ENCODE peak calls at places on chromosomes 6 and 20, in eight cellular contexts. Q, D, N, T, R, O, V and I are unnamed samples.

GRCh38 chr20:50187403-50188051 is 3.1 kb upstream of the CEBPB start:
- DNase-seq in Q (peak; percentile 28), D (peak; percentile 59), N (peak; percentile 78), T (peak; percentile 87), R (no peak), O (no peak), V (peak; percentile 77), I (no peak)

GRCh38 chr6:90343581-90343980 is 46.9 kb upstream of the BACH2 start:
- DNase-seq in Q (no peak), D (no peak), N (no peak), T (no peak), R (no peak), O (peak; percentile 10), V (no peak), I (no peak)

GRCh38 chr6:16239798-16240123 is 1.4 kb downstream of the GMPR start:
- DNase-seq in Q (no peak), D (no peak), N (no peak), T (peak; percentile 81), R (no peak), O (peak; percentile 86), V (no peak), I (peak; percentile 20)

GRCh38 chr6:42988486-42989020 is 4.2 kb downstream of the PPP2R5D start:
- DNase-seq in Q (peak; percentile 11), D (no peak), N (no peak), T (no peak), R (peak; percentile 17), O (no peak), V (no peak), I (no peak)

GRCh38 chr6:153150400-153150766 is 19.3 kb upstream of the RGS17 start:
- DNase-seq in Q (no peak), D (no peak), N (no peak), T (no peak), R (no peak), O (no peak), V (no peak), I (no peak)

GRCh38 chr20:59385461-59385860 is 85.0 kb downstream of the EDN3 start:
- DNase-seq in Q (no peak), D (no peak), N (no peak), T (no peak), R (no peak), O (no peak), V (no peak), I (no peak)

GRCh38 chr6:27512525-27512924 is 39.6 kb upstream of the ZNF184 start:
- DNase-seq in Q (no peak), D (no peak), N (no peak), T (no peak), R (no peak), O (no peak), V (no peak), I (no peak)

GRCh38 chr6:41437604-41438003 is 102.2 kb downstream of the NCR2 start:
- DNase-seq in Q (no peak), D (no peak), N (no peak), T (no peak), R (no peak), O (no peak), V (no peak), I (no peak)

GRCh38 chr6:33091957-33092356 is 16.2 kb downstream of the HLA-DPB1 start:
- DNase-seq in Q (peak; percentile 40), D (peak; percentile 51), N (peak; percentile 55), T (no peak), R (no peak), O (peak; percentile 8), V (no peak), I (peak; percentile 57)

GRCh38 chr6:87971605-87972262 is 75.9 kb upstream of the SPACA1 start:
- DNase-seq in Q (no peak), D (no peak), N (no peak), T (no peak), R (no peak), O (no peak), V (no peak), I (no peak)

GRCh38 chr6:41799517-41799916 is 12.0 kb downstream of the TOMM6 start:
- DNase-seq in Q (no peak), D (no peak), N (no peak), T (no peak), R (no peak), O (no peak), V (no peak), I (no peak)

GRCh38 chr6:74964871-74965441 is 240.9 kb downstream of the COL12A1 start:
- DNase-seq in Q (no peak), D (no peak), N (no peak), T (no peak), R (no peak), O (no peak), V (no peak), I (no peak)

GRCh38 chr20:15759546-15760216 is 813.6 kb downstream of the KIF16B start:
- DNase-seq in Q (no peak), D (no peak), N (no peak), T (no peak), R (no peak), O (no peak), V (no peak), I (no peak)
- H3K4me3 ChIP-seq in Q (no peak overlapping the region), D (no peak overlapping the region), N (no peak overlapping the region), T (no peak overlapping the region), R (no peak overlapping the region), O (no peak overlapping the region), V (no peak overlapping the region), I (no peak overlapping the region)

GRCh38 chr6:156778615-156779205 is 1.5 kb downstream of the ARID1B start:
- DNase-seq in Q (peak; percentile 62), D (peak; percentile 65), N (peak; percentile 52), T (peak; percentile 72), R (peak; percentile 71), O (no peak), V (peak; percentile 60), I (peak; percentile 41)

GRCh38 chr6:156777866-156778614 is 862 bp downstream of the ARID1B start:
- DNase-seq in Q (peak; percentile 66), D (peak; percentile 47), N (peak; percentile 61), T (peak; percentile 71), R (peak; percentile 49), O (no peak), V (peak; percentile 39), I (peak; percentile 59)

GRCh38 chr6:156780117-156780641 is 3.0 kb downstream of the ARID1B start:
- DNase-seq in Q (peak; percentile 52), D (peak; percentile 63), N (peak; percentile 88), T (peak; percentile 74), R (no peak), O (peak; percentile 70), V (peak; percentile 43), I (peak; percentile 86)

GRCh38 chr6:156780962-156781705 is 4.0 kb downstream of the ARID1B start:
- DNase-seq in Q (no peak), D (no peak), N (no peak), T (no peak), R (no peak), O (no peak), V (no peak), I (no peak)

DNA sequence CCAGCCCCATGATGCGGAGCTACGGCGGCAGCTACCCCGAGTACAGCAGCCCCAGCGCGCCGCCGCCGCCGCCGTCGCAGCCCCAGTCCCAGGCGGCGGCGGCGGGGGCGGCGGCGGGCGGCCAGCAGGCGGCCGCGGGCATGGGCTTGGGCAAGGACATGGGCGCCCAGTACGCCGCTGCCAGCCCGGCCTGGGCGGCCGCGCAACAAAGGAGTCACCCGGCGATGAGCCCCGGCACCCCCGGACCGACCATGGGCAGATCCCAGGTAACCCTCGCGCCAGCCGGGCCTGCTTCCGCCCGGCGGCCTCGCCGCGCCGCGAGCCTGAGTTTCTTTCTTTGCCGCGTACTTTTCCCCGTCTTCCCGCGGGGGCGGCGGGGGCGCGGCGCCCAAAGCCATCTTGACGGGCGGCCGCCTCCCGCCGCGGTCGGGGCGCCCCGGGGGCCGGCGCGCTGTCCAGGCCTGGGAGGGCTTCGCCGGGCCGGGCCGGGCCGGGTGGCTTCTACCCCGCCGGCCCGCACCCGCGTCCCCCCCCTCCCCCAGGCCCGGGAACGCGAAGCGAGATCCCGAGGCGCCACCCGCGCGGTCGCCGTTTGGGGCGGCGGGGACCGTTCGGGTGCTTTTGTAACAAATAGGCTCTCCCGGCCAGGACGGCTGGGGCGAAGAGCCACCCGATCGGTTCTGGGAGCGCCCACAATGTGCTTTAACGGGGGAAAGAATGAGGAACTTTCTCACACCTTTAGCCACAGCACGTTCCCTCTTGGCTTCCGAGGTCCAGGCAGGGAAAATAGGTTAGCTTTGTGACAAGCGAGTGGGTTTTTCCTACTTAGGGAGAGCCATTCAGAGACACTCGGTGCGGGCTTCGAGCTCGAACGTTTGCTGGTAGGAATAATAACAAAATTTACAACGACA is 2.3 kb downstream of the ARID1B start:
- DNase-seq in Q (peak; percentile 53), D (peak; percentile 49), N (peak; percentile 50), T (peak; percentile 67), R (peak; percentile 59), O (no peak), V (peak; percentile 42), I (peak; percentile 76)
- TF ChIP-seq POLR2A in Q (no peak), D (no peak), N (no peak), T (no peak), R (no peak), O (no peak), V (no peak), I (no peak)

GRCh38 chr6:36607782-36608386 is 13.7 kb downstream of the SRSF3 start:
- DNase-seq in Q (no peak), D (no peak), N (peak; percentile 20), T (no peak), R (no peak), O (no peak), V (no peak), I (peak; percentile 41)

GRCh38 chr6:36605560-36606391 is 11.6 kb downstream of the SRSF3 start:
- DNase-seq in Q (no peak), D (no peak), N (peak; percentile 8), T (no peak), R (no peak), O (no peak), V (no peak), I (no peak)

GRCh38 chr6:36604090-36605060 is 10.2 kb downstream of the SRSF3 start:
- DNase-seq in Q (no peak), D (no peak), N (peak; percentile 6), T (no peak), R (no peak), O (no peak), V (no peak), I (peak; percentile 38)

GRCh38 chr6:36603222-36604089 is 9.3 kb downstream of the SRSF3 start:
- DNase-seq in Q (no peak), D (no peak), N (no peak), T (no peak), R (no peak), O (no peak), V (no peak), I (no peak)

GRCh38 chr6:36605102-36605501 is 10.9 kb downstream of the SRSF3 start:
- DNase-seq in Q (no peak), D (no peak), N (peak; percentile 22), T (no peak), R (no peak), O (no peak), V (no peak), I (no peak)
- H3K4me1 ChIP-seq in Q (peaks cover 74% of the 10 kb centered on the region), D (peaks cover 92% of the 10 kb centered on the region), N (peaks cover 64% of the 10 kb centered on the region), T (no peaks in the 10 kb centered on the region), R (peaks cover 89% of the 10 kb centered on the region), O (peaks cover 20% of the 10 kb centered on the region), V (no peaks in the 10 kb centered on the region), I (peaks cover 3% of the 10 kb centered on the region)

DNA sequence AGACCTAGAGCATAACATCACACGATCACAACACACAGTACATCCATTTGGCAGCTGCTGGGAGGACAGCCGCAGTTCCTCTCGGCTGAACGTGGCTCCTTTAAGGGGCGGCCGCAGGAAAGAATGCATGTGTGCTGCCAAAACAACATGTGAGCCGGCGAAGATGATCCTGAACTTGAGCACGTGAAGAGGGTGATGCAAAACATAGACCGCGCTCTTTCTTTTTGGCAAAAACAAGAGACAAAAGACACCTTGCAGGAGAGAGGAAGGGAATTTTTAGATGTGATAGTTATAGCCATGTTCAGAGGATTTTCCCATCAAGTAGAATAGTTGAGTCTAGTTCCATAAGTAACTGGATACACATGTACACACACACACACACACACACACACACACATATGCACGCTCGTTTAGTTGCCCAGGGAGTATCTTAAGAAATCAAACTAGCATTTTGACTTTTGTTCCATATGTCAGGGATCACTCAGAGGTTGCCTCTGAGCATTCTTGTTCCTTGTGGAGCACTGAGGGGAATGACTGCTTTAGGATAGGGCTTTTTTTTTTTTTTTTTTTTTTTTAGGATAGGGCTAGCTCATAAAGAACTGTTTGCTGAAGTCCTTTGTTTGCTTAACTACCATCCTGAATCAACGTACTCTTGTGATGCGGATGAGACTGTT is 21.7 kb upstream of the RANBP9 start:
- DNase-seq in Q (peak; percentile 66), D (peak; percentile 66), N (peak; percentile 38), T (peak; percentile 72), R (peak; percentile 40), O (no peak), V (peak; percentile 95), I (no peak)
- H3K4me3 ChIP-seq in Q (no peak overlapping the region), D (no peak overlapping the region), N (no peak overlapping the region), T (no peak overlapping the region), R (peak overlapping the region; percentile 8), O (peak overlapping the region; percentile 12), V (no peak overlapping the region), I (no peak overlapping the region)